ENCODE peak calls at places on chromosomes 13 and 19, in four cellular contexts. U is fibroblast of pulmonary artery, H is hypothalamus, T is NCI-H774. J is an unnamed sample.

GRCh38 chr19:4732680-4733114 is 9.1 kb upstream of the DPP9 start:
- DNase-seq in U (peak), H (no peak), T (peak), J (no peak)

GRCh38 chr13:93723316-93723715 is 496.7 kb downstream of the GPC6 start:
- DNase-seq in U (peak), H (no peak), T (no peak), J (no peak)

GRCh38 chr13:99986751-99987150 is 5.2 kb downstream of the ZIC2 start:
- DNase-seq in U (no peak), H (no peak), T (no peak), J (peak)

GRCh38 chr19:15091918-15092753 is 10.1 kb downstream of the OR1I1 start:
- DNase-seq in U (peak), H (no peak), T (peak), J (no peak)

GRCh38 chr19:13154241-13154778 is 4.1 kb downstream of the IER2 start:
- DNase-seq in U (peak), H (peak), T (peak), J (peak)

GRCh38 chr19:38852231-38853044 is 2.7 kb upstream of the HNRNPL start:
- DNase-seq in U (peak), H (peak), T (no peak), J (no peak)

GRCh38 chr13:41461527-41462124 is 4.3 kb downstream of the RGCC start:
- DNase-seq in U (no peak), H (no peak), T (no peak), J (no peak)

GRCh38 chr19:10981496-10981895 is 20.7 kb downstream of the SMARCA4 start:
- DNase-seq in U (no peak), H (no peak), T (peak), J (no peak)

GRCh38 chr19:711224-711623 is 2.5 kb downstream of the PALM start:
- DNase-seq in U (no peak), H (no peak), T (no peak), J (no peak)

GRCh38 chr19:42281175-42282035 is 12.4 kb downstream of the CIC start:
- DNase-seq in U (peak), H (peak), T (no peak), J (no peak)

GRCh38 chr13:40777166-40777956 is 6.4 kb upstream of the MRPS31 start:
- DNase-seq in U (peak), H (no peak), T (peak), J (no peak)

GRCh38 chr19:33736158-33736557 is 60.5 kb upstream of the KCTD15 start:
- DNase-seq in U (no peak), H (no peak), T (no peak), J (no peak)

GRCh38 chr13:49435992-49436391 is 7.9 kb downstream of the CAB39L start:
- DNase-seq in U (peak), H (no peak), T (no peak), J (no peak)

J was measured in H1.